ENCODE peak calls at places on chromosomes 12 and 14, in seven cellular contexts. C is adipocyte; N is stimulated activated CD4-positive, alpha-beta T cell treated with anti-CD3 and anti-CD28 coated beads, Interleukin-4, amount 100 ng/mL, for 48 hours; T is T-helper 2 cell; R is B cell; G is HS-5; J is effector CD8-positive, alpha-beta T cell. U is an unnamed sample.

GRCh38 chr14:35687335-35687939 is 121.7 kb downstream of the RALGAPA1 start:
- DNase-seq in R (no peak), T (no peak), J (no peak), C (peak; percentile 81), G (peak; percentile 30), N (no peak), U (peak; percentile 30)

GRCh38 chr12:51122844-51123243 is 39.4 kb upstream of the CSRNP2 start:
- DNase-seq in J (no peak), R (no peak), N (no peak), G (no peak), T (no peak), C (no peak), U (no peak)

GRCh38 chr12:123723011-123723410 is 10.9 kb downstream of the ATP6V0A2 start:
- DNase-seq in C (no peak), J (no peak), R (no peak), G (no peak), N (no peak), T (no peak), U (no peak)

GRCh38 chr12:127830730-127831129 is 436.2 kb upstream of the TMEM132C start:
- DNase-seq in R (no peak), N (no peak), G (no peak), J (no peak), T (no peak), C (no peak), U (no peak)

GRCh38 chr12:11482955-11483354 is 87.6 kb upstream of the PRB2 start:
- DNase-seq in J (no peak), G (no peak), T (no peak), R (no peak), N (no peak), C (peak; percentile 68), U (no peak)

GRCh38 chr14:59244581-59244980 is 56.1 kb downstream of the DAAM1 start:
- DNase-seq in R (no peak), G (no peak), J (no peak), C (no peak), N (no peak), T (no peak), U (no peak)

GRCh38 chr12:570949-571794 is 92.1 kb downstream of the NINJ2 start:
- DNase-seq in N (no peak), C (peak; percentile 98), G (no peak), R (no peak), J (no peak), T (no peak), U (no peak)

GRCh38 chr12:27161458-27162228 is 79.3 kb upstream of the C12orf71 start:
- DNase-seq in J (no peak), G (no peak), T (no peak), R (no peak), C (no peak), N (no peak), U (no peak)

GRCh38 chr12:7175493-7175892 is 14.0 kb upstream of the PEX5 start:
- DNase-seq in G (peak; percentile 69), J (no peak), N (no peak), R (no peak), T (no peak), C (peak; percentile 34), U (no peak)

GRCh38 chr12:132173135-132174014 is 29.1 kb downstream of the NOC4L start:
- DNase-seq in G (no peak), C (no peak), R (no peak), J (no peak), N (no peak), T (no peak), U (no peak)

GRCh38 chr12:25458047-25458552 is 95.0 kb downstream of the LMNTD1 start:
- DNase-seq in J (no peak), G (peak; percentile 95), R (no peak), N (no peak), C (peak; percentile 95), T (no peak), U (peak; percentile 94)

GRCh38 chr14:100914597-100915021 is 11.1 kb upstream of the RTL1 start:
- DNase-seq in C (no peak), T (no peak), N (no peak), R (no peak), G (no peak), J (no peak), U (no peak)

GRCh38 chr12:104573-105081 is 38.1 kb downstream of the IQSEC3 start:
- DNase-seq in J (no peak), T (no peak), R (no peak), G (no peak), C (peak; percentile 17), N (no peak), U (no peak)

GRCh38 chr14:76467843-76468242 is 91.9 kb downstream of the ESRRB start:
- DNase-seq in J (no peak), C (no peak), N (no peak), G (no peak), R (no peak), T (no peak), U (no peak)

GRCh38 chr12:65742481-65742971 is 81.8 kb upstream of the HMGA2 start:
- DNase-seq in R (no peak), G (no peak), N (no peak), J (no peak), C (peak; percentile 82), T (no peak), U (no peak)

GRCh38 chr12:42749239-42749638 is 159.7 kb upstream of the PRICKLE1 start:
- DNase-seq in T (no peak), N (no peak), C (no peak), J (no peak), G (no peak), R (no peak), U (no peak)

GRCh38 chr14:72792051-72792788 is 101.7 kb downstream of the DPF3 start:
- DNase-seq in J (no peak), T (no peak), G (no peak), N (no peak), R (no peak), C (no peak), U (no peak)

GRCh38 chr14:73751157-73751691 is 37.0 kb upstream of the PNMA1 start:
- DNase-seq in J (no peak), G (no peak), N (no peak), C (no peak), R (no peak), T (no peak), U (no peak)

GRCh38 chr14:101828038-101828437 is 66.5 kb downstream of the PPP2R5C start:
- DNase-seq in T (no peak), R (no peak), N (no peak), C (peak; percentile 66), G (no peak), J (no peak), U (no peak)

GRCh38 chr14:75399819-75400678 is 27.8 kb upstream of the JDP2 start:
- DNase-seq in J (no peak), G (no peak), N (no peak), R (no peak), C (peak; percentile 23), T (no peak), U (no peak)

GRCh38 chr12:94622475-94622874 is 27.9 kb downstream of the TMCC3 start:
- DNase-seq in G (no peak), R (no peak), C (peak; percentile 34), J (no peak), N (no peak), T (no peak), U (no peak)

GRCh38 chr14:103700753-103701490 is 14.3 kb downstream of the XRCC3 start:
- DNase-seq in G (no peak), T (no peak), N (no peak), R (no peak), C (no peak), J (no peak), U (no peak)

GRCh38 chr14:73189651-73190050 is 47.7 kb upstream of the PAPLN start:
- DNase-seq in R (no peak), J (no peak), G (no peak), N (no peak), C (no peak), T (no peak), U (no peak)

GRCh38 chr14:88323086-88323519 is at the start of gene KCNK10:
- DNase-seq in T (no peak), C (no peak), R (peak; percentile 41), N (no peak), J (no peak), G (no peak), U (no peak)

GRCh38 chr12:42603246-42603645 is 13.7 kb upstream of the PRICKLE1 start:
- DNase-seq in J (no peak), C (no peak), T (no peak), N (no peak), R (no peak), G (no peak), U (no peak)

GRCh38 chr12:41515953-41516352 is 327.8 kb downstream of the PDZRN4 start:
- DNase-seq in C (no peak), T (no peak), R (no peak), N (no peak), J (no peak), G (no peak), U (no peak)

GRCh38 chr14:95500201-95500681 is 16.2 kb downstream of the SYNE3 start:
- DNase-seq in J (no peak), G (no peak), N (no peak), R (no peak), C (no peak), T (no peak), U (no peak)

GRCh38 chr12:1115471-1116242 is 124.6 kb downstream of the ERC1 start:
- DNase-seq in G (peak; percentile 88), T (no peak), J (no peak), N (no peak), R (no peak), C (peak; percentile 55), U (no peak)

GRCh38 chr14:75088566-75089373 is 19.3 kb downstream of the ZC2HC1C start:
- DNase-seq in T (no peak), N (no peak), G (no peak), C (peak; percentile 91), J (peak; percentile 2), R (peak; percentile 41), U (peak; percentile 31)

GRCh38 chr14:49867831-49868719 is 15.5 kb upstream of the NEMF start:
- DNase-seq in N (peak; percentile 100), J (peak; percentile 93), T (peak; percentile 97), R (peak; percentile 84), G (peak; percentile 73), C (peak; percentile 97), U (peak; percentile 69)

GRCh38 chr12:77120156-77120555 is 54.8 kb upstream of the E2F7 start:
- DNase-seq in G (no peak), N (no peak), T (no peak), R (no peak), J (no peak), C (peak; percentile 23), U (no peak)

GRCh38 chr14:105533391-105533790 is 7.0 kb downstream of the TMEM121 start:
- DNase-seq in J (no peak), N (no peak), G (no peak), T (no peak), R (no peak), C (no peak), U (no peak)

GRCh38 chr12:105740337-105740736 is 398.4 kb downstream of the NUAK1 start:
- DNase-seq in G (no peak), T (no peak), J (no peak), R (no peak), C (no peak), N (no peak), U (no peak)

U was measured in HFF-Myc.